ENCODE peak calls at places on chromosomes 1 and 21, in five cellular contexts. H is HepG2, C is GM12878, R is K562, Y is H1. S is an unnamed sample.

GRCh38 chr21:39885119-39885848 is 18.0 kb downstream of the PCP4 start:
- DNase-seq in H (no peak), Y (no peak), R (no peak), C (no peak), S (no peak)

GRCh38 chr21:39441502-39442475 is 3.8 kb downstream of the LCA5L start:
- DNase-seq in H (peak), C (no peak), Y (no peak), R (peak), S (peak)

GRCh38 chr1:150006881-150007401 is 3.6 kb downstream of the OTUD7B start:
- DNase-seq in C (no peak), R (peak), Y (no peak), H (no peak), S (no peak)

GRCh38 chr1:207463021-207463420 is 8.9 kb downstream of the CR2 start:
- DNase-seq in C (no peak), H (no peak), Y (no peak), R (no peak), S (no peak)

GRCh38 chr1:96281491-96281890 is 440.1 kb upstream of the PTBP2 start:
- DNase-seq in R (no peak), C (no peak), Y (no peak), H (no peak), S (no peak)

GRCh38 chr1:1616045-1616821 is 933 bp downstream of the MIB2 start:
- DNase-seq in R (peak), H (no peak), Y (no peak), C (no peak), S (no peak)

GRCh38 chr1:212315184-212315583 is 30.0 kb downstream of the PPP2R5A start:
- DNase-seq in Y (no peak), R (no peak), H (no peak), C (no peak), S (no peak)

GRCh38 chr1:15934211-15935055 is 41.5 kb downstream of the ZBTB17 start:
- DNase-seq in C (no peak), H (no peak), R (no peak), Y (no peak), S (no peak)

GRCh38 chr1:71242239-71242638 is 161.4 kb upstream of the ZRANB2 start:
- DNase-seq in C (no peak), Y (no peak), H (no peak), R (no peak), S (no peak)

GRCh38 chr21:29367335-29367734 is 68.6 kb downstream of the BACH1 start:
- DNase-seq in C (no peak), R (no peak), Y (no peak), H (no peak), S (no peak)

GRCh38 chr1:91582431-91582921 is 81.8 kb downstream of the CDC7 start:
- DNase-seq in C (no peak), H (no peak), Y (no peak), R (no peak), S (no peak)

GRCh38 chr1:10694274-10694632 is 102.2 kb downstream of the CASZ1 start:
- DNase-seq in Y (no peak), C (no peak), H (no peak), R (no peak), S (no peak)

GRCh38 chr21:26471116-26471505 is 102.0 kb downstream of the CYYR1 start:
- DNase-seq in C (no peak), Y (no peak), H (no peak), R (no peak), S (no peak)

GRCh38 chr21:26470361-26471115 is 102.5 kb downstream of the CYYR1 start:
- DNase-seq in C (no peak), R (no peak), H (no peak), Y (no peak), S (no peak)

GRCh38 chr21:26473471-26473870 is 99.6 kb downstream of the CYYR1 start:
- DNase-seq in C (no peak), H (no peak), R (no peak), Y (no peak), S (no peak)

DNA sequence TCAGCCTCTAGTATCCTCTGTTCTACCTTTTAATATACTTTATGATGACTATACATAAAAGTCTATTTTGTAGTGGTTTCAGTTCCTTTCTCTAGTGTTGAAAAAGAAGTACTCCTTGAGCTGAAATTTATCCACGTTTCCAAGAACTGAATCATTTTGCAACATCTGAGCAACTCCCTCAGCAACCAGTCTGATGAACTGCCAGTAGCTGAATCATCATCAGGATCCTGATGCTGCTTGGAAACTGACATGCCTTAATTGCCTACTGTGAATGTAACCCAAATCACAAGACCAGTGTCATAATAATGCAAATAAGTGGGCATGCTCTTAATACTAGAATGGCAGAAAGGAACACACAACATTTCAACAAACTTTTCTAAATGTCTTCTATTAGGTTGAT is 103.3 kb downstream of the CYYR1 start:
- DNase-seq in C (no peak), R (no peak), Y (no peak), H (no peak), S (no peak)
- TF ChIP-seq SIN3A in C (no peak), R (no peak), Y (no peak), H (no peak), S (no peak)

GRCh38 chr21:43624343-43624742 is 34.9 kb downstream of the HSF2BP start:
- DNase-seq in C (no peak), H (no peak), R (no peak), Y (no peak), S (no peak)
- TF ChIP-seq YY1 in C (no peak), H (no peak), R (no peak), Y (no peak), S (no peak)

GRCh38 chr1:51044199-51044598 is 57.8 kb upstream of the C1orf185 start:
- DNase-seq in C (no peak), H (no peak), Y (no peak), R (no peak), S (no peak)

GRCh38 chr1:51048021-51048420 is 54.0 kb upstream of the C1orf185 start:
- DNase-seq in Y (no peak), H (no peak), C (no peak), R (no peak), S (no peak)

GRCh38 chr1:51044834-51045233 is 57.2 kb upstream of the C1orf185 start:
- DNase-seq in R (no peak), Y (no peak), C (no peak), H (no peak), S (no peak)

DNA sequence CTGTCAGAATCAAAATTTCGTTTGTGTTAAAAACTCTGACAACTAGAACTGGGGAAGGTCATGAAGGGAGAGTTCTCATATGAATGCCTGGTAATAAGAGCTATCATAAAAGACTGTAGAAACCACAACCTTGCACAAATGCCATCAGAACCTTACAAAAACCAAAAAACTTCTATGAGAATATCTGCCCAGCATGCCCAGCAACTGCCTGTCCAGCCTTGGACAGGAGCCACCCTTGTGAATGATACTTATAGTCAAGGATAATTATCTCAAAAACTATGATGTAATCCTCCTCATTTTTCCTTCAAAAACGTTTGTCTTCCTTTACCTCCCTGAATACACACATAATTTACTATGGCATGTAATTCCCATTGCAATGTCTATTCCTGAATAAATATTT is 53.4 kb upstream of the C1orf185 start:
- DNase-seq in R (no peak), H (no peak), C (no peak), Y (no peak), S (no peak)
- H3K4me3 ChIP-seq in R (no peak), H (no peak), C (no peak), Y (no peak), S (no peak)

GRCh38 chr1:164320780-164321683 is 238.0 kb upstream of the PBX1 start:
- DNase-seq in Y (peak), R (no peak), C (no peak), H (no peak), S (no peak)
- TF ChIP-seq SIN3A in Y (no peak), R (no peak), C (no peak), H (no peak), S (no peak)

GRCh38 chr1:43799656-43800629 is 92.6 kb downstream of the ST3GAL3 start:
- DNase-seq in R (no peak), H (no peak), C (no peak), Y (no peak), S (no peak)

GRCh38 chr1:43800801-43801200 is 93.5 kb downstream of the ST3GAL3 start:
- DNase-seq in R (no peak), H (no peak), C (no peak), Y (no peak), S (no peak)

GRCh38 chr1:43797926-43798325 is 90.6 kb downstream of the ST3GAL3 start:
- DNase-seq in R (no peak), C (no peak), H (no peak), Y (no peak), S (no peak)

GRCh38 chr1:43791243-43791642 is 83.9 kb downstream of the ST3GAL3 start:
- DNase-seq in C (no peak), R (no peak), H (no peak), Y (no peak), S (no peak)

DNA sequence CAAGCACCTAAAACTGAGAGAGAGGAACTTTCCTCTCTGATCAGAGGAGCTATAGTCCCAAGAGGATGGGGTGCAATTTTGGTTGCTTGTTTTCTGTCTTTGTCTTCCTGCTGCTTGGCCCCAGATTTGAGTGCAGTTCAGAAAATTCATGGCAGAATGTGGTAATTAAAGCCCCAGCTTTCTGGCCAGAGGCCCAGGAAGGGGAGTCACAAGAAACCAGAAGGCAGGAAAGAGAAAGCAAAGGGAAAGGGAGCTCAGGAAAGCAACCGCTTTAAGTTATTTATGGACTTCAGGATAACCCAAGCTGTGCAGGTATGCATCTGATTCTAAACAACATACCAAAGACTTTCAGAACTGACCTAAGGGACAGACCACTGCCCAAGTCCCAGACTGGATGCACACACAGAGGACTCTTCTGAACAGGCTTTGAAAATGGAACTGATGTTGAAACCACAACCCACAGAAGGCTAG is 88.8 kb downstream of the ST3GAL3 start:
- DNase-seq in R (no peak), H (no peak), Y (no peak), C (no peak), S (no peak)
- TF ChIP-seq YY1 in R (no peak), H (no peak), Y (no peak), C (no peak), S (no peak)

DNA sequence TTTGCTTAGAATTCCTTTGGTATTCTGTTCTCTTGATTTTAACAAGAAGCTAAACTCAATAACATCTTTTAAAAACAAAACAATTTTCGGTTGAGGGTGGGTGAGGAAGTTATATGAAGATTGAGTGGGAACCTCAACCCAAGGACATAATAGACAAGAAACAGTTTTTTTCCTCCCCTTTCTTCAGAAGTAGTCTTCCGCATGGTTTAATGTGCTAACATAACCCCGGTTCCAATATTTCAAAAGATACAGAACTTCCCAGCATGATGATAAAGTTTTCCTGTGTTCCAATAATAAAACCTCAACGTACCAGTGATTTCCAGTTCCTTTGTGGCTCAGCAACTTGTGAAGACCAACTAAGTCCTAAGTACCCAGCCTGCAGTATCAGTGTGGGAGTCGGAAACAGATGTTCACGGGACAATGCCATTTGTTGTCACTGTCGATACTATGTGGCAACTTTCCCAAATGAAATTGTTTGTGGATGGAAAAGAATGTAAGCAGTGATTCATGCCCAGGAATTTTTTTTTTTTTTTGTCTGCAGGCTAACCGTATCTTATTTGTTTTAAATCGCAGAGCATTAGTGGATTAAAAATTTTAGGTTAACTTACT is 48.5 kb downstream of the NR5A2 start:
- DNase-seq in H (peak), R (no peak), Y (no peak), C (no peak), S (peak)
- H3K4me3 ChIP-seq in H (no peak), R (no peak), Y (no peak), C (no peak), S (peak)

DNA sequence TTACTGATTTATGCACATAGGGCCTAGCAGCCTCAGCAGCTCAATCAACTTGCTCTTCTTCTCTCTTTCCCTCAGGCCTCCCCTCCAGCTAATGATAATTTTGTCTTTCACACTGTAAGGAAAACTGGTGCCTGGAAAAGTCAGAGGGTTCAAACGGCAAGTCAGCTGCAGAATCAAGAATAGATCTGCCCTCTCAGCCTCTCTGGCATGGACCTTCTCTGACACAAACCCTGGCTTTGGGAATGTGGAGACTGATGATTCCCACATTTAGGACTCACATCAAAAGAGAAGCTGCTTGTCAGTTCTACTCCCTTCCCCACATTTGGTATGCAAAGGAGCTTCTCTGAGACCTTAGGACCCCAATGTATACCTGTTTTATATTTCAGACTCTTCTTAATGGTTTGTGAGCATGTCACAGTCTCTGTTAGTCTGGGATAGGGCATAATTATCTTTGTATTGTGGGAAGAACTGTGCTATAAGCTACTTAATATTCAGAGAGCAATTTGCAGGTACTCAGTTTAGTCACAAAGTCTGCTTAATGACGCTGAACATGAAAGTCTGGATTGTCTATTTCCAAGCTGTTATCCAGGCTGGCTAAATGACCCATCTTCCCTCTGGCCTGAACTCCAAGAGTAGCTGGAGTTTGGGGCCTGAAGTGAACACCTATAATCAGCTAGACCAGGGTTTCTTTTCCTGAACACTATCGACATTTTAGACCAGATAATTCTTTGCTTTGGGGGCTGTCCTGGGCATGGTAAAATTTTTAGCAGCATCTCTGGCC is 52.2 kb upstream of the DIPK1A start:
- DNase-seq in Y (no peak), R (no peak), C (no peak), H (no peak), S (no peak)
- TF ChIP-seq SIN3A in Y (no peak), R (no peak), C (no peak), H (no peak), S (no peak)

GRCh38 chr1:51237313-51237700 is 1.2 kb downstream of the RNF11 start:
- DNase-seq in Y (no peak), C (no peak), H (no peak), R (no peak), S (no peak)
- TF ChIP-seq YY1 in Y (no peak), C (no peak), H (no peak), R (no peak), S (no peak)

GRCh38 chr1:227325195-227325594 is 6.9 kb upstream of the CDC42BPA start:
- DNase-seq in R (no peak), Y (no peak), C (no peak), H (no peak), S (no peak)
- H3K4me3 ChIP-seq in R (no peak), Y (no peak), C (no peak), H (no peak), S (no peak)

GRCh38 chr1:67898033-67898726 is 64.9 kb upstream of the GNG12 start:
- DNase-seq in R (peak), H (no peak), C (no peak), Y (no peak), S (no peak)
- TF ChIP-seq SIN3A in R (no peak), H (no peak), C (no peak), Y (no peak), S (no peak)

S was measured in HCT116.